ENCODE peak calls at places on chromosome 15, in seven cellular contexts. R is CD4-positive, CD25-positive, alpha-beta regulatory T cell; Q is IMR-90; M is astrocyte; C is body of pancreas; F is iPS DF 6.9; A is aorta. S is an unnamed sample.

GRCh38 chr15:74367296-74367854 is at the start of gene CYP11A1:
- DNase-seq in R (no peak), M (no peak), C (no peak), Q (no peak), A (no peak), F (no peak), S (no peak)

GRCh38 chr15:31457161-31457560 is 130.5 kb downstream of the KLF13 start:
- DNase-seq in A (peak; percentile 12), C (no peak), Q (no peak), R (no peak), F (no peak), M (no peak), S (no peak)

GRCh38 chr15:83285284-83285978 is 967 bp upstream of the BNC1 start:
- DNase-seq in A (no peak), R (no peak), C (no peak), Q (no peak), M (no peak), F (no peak), S (no peak)

GRCh38 chr15:69271217-69271616 is 27.5 kb upstream of the PAQR5 start:
- DNase-seq in C (no peak), F (no peak), Q (no peak), R (no peak), M (no peak), A (no peak), S (no peak)

GRCh38 chr15:86382341-86382740 is 302.7 kb downstream of the AGBL1 start:
- DNase-seq in M (no peak), F (no peak), Q (no peak), A (no peak), C (no peak), R (no peak), S (no peak)

GRCh38 chr15:78680416-78681068 is 39.5 kb upstream of the CHRNB4 start:
- DNase-seq in R (no peak), Q (no peak), M (no peak), F (no peak), A (no peak), C (no peak), S (no peak)

GRCh38 chr15:44810237-44810636 is 73.9 kb downstream of the TRIM69 start:
- DNase-seq in C (no peak), M (no peak), A (no peak), Q (no peak), R (no peak), F (no peak), S (no peak)

GRCh38 chr15:72200395-72201237 is 3.0 kb upstream of the GRAMD2A start:
- DNase-seq in R (no peak), C (no peak), A (no peak), Q (no peak), M (no peak), F (no peak), S (no peak)

GRCh38 chr15:73109751-73110150 is 57.5 kb downstream of the NEO1 start:
- DNase-seq in M (no peak), F (no peak), A (no peak), Q (no peak), C (no peak), R (no peak), S (no peak)

GRCh38 chr15:70486451-70487379 is 276.6 kb downstream of the UACA start:
- DNase-seq in A (peak; percentile 79), C (peak; percentile 76), M (peak; percentile 96), F (no peak), R (no peak), Q (peak; percentile 89), S (no peak)

GRCh38 chr15:76185716-76186115 is 125.6 kb downstream of the ETFA start:
- DNase-seq in F (peak; percentile 61), M (peak; percentile 49), R (no peak), A (no peak), C (no peak), Q (peak; percentile 75), S (no peak)

GRCh38 chr15:74274485-74275038 is 38.4 kb downstream of the CCDC33 start:
- DNase-seq in F (no peak), A (no peak), C (no peak), M (no peak), R (no peak), Q (no peak), S (no peak)

GRCh38 chr15:90101969-90102890 is at the start of gene IDH2:
- DNase-seq in A (peak; percentile 89), Q (peak; percentile 79), M (peak; percentile 67), F (no peak), C (peak; percentile 85), R (peak; percentile 65), S (peak; percentile 70)

GRCh38 chr15:27179789-27180188 is 208.8 kb downstream of the GABRG3 start:
- DNase-seq in Q (no peak), R (no peak), F (no peak), M (no peak), A (no peak), C (no peak), S (no peak)

GRCh38 chr15:31453558-31454318 is 127.1 kb downstream of the KLF13 start:
- DNase-seq in A (no peak), M (no peak), Q (no peak), C (no peak), R (no peak), F (no peak), S (no peak)

GRCh38 chr15:47066386-47066785 is 650.9 kb upstream of the SEMA6D start:
- DNase-seq in A (no peak), C (no peak), M (no peak), F (no peak), Q (no peak), R (no peak), S (no peak)

GRCh38 chr15:78604420-78604819 is 16.4 kb downstream of the CHRNA3 start:
- DNase-seq in A (no peak), R (no peak), C (no peak), Q (no peak), F (no peak), M (no peak), S (no peak)

GRCh38 chr15:65184944-65185717 is at the start of gene CLPX:
- DNase-seq in A (peak; percentile 96), C (peak; percentile 98), Q (peak; percentile 89), R (peak; percentile 87), M (peak; percentile 76), F (peak; percentile 77), S (peak; percentile 96)

GRCh38 chr15:72785452-72786243 is 2.1 kb upstream of the ADPGK start:
- DNase-seq in A (no peak), C (peak; percentile 7), R (no peak), Q (peak; percentile 74), F (no peak), M (peak; percentile 66), S (no peak)

GRCh38 chr15:46461416-46461815 is 826.6 kb downstream of the SQOR start:
- DNase-seq in C (no peak), R (no peak), M (no peak), Q (no peak), F (no peak), A (no peak), S (no peak)

GRCh38 chr15:77414781-77415442 is 5.0 kb downstream of the PEAK1 start:
- DNase-seq in F (no peak), M (no peak), Q (no peak), A (no peak), R (no peak), C (no peak), S (no peak)

GRCh38 chr15:40430271-40430805 is 10.4 kb upstream of the BAHD1 start:
- DNase-seq in M (peak; percentile 18), Q (peak; percentile 11), A (no peak), R (no peak), C (no peak), F (no peak), S (no peak)

GRCh38 chr15:81386947-81387346 is 12.9 kb upstream of the TMC3 start:
- DNase-seq in M (no peak), F (no peak), R (no peak), A (no peak), Q (peak; percentile 64), C (no peak), S (no peak)

GRCh38 chr15:70182858-70183695 is 85.4 kb upstream of the TLE3 start:
- DNase-seq in C (no peak), A (no peak), M (no peak), R (no peak), F (no peak), Q (no peak), S (no peak)

GRCh38 chr15:48177383-48177874 is 666 bp downstream of the MYEF2 start:
- DNase-seq in R (peak; percentile 2), Q (peak; percentile 62), C (peak; percentile 18), A (no peak), F (no peak), M (peak; percentile 64), S (no peak)

GRCh38 chr15:83926116-83926515 is 272.2 kb downstream of the ADAMTSL3 start:
- DNase-seq in F (no peak), A (no peak), M (no peak), C (no peak), R (no peak), Q (peak; percentile 7), S (no peak)

GRCh38 chr15:75648156-75649000 is 666 bp downstream of the SNX33 start:
- DNase-seq in A (peak; percentile 62), C (peak; percentile 56), F (no peak), M (peak; percentile 16), R (no peak), Q (no peak), S (no peak)

DNA sequence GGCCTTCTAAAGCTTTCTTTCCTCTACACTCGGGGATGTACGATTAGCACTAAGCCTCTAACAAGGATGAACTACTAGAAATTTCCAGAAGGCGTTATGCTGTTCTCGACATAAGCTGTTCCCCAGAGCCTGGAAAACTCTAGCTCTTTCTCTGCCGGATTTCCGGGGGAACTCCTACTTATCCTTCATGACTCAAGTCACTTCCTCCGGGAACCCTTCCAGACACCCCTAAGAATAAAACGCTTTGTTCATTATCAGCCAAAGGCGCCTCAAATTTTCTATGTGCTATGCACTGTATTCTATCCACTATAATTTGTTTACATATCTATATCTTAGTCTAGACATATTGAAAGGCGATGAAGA is 455 bp upstream of the SNAP23 start:
- DNase-seq in Q (peak; percentile 77), C (peak; percentile 70), M (peak; percentile 65), A (peak; percentile 64), R (peak; percentile 18), F (no peak), S (peak; percentile 29)
- H3K4me1 ChIP-seq in Q (peaks cover 8% of the 10 kb centered on the region), C (peaks cover 34% of the 10 kb centered on the region), M (peaks cover 16% of the 10 kb centered on the region), A (no peaks in the 10 kb centered on the region), R (peaks cover 45% of the 10 kb centered on the region), F (no peaks in the 10 kb centered on the region), S (peaks cover 14% of the 10 kb centered on the region)

GRCh38 chr15:101152914-101153313 is 98.9 kb downstream of the CHSY1 start:
- DNase-seq in M (no peak), F (peak; percentile 45), R (no peak), C (no peak), A (peak; percentile 45), Q (no peak), S (no peak)
- H3K4me3 ChIP-seq in M (no peak overlapping the region), F (no peak overlapping the region), R (no peak overlapping the region), C (no peak overlapping the region), A (no peak overlapping the region), Q (no peak overlapping the region), S (no peak overlapping the region)

DNA sequence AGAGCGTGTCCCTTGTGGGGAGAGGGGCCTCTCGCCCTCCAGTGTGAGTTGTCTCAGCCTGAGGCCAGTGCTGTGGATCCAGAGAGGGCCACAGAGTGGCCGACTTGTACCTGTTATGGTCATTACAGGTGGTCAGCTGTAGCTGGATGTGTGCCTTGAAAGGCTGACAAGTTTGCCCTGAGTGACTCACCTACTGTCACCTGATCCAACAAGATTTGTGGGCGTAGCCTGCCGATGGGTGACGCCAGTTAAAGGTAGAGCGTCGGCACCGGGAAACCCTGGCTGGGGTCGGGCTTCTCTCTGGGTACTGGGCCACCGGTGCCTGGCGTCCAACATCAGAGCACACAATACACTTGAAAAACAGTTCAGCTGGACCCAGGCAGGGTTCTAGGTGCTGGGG is 2.8 kb upstream of the ISG20 start:
- DNase-seq in F (no peak), Q (no peak), C (peak; percentile 93), A (no peak), M (no peak), R (peak; percentile 80), S (peak; percentile 86)
- H3K27ac ChIP-seq in F (no peak overlapping the region), Q (no peak overlapping the region), C (peak overlapping the region; percentile 83), A (no peak overlapping the region), M (peak overlapping the region; percentile 39), R (peak overlapping the region; percentile 100), S (peak overlapping the region; percentile 99)

GRCh38 chr15:85333132-85333831 is 47.1 kb upstream of the AKAP13 start:
- DNase-seq in M (peak; percentile 98), R (no peak), Q (peak; percentile 96), C (no peak), A (no peak), F (no peak), S (no peak)
- H3K4me1 ChIP-seq in M (peaks cover 49% of the 10 kb centered on the region), R (peaks cover 35% of the 10 kb centered on the region), Q (peaks cover 13% of the 10 kb centered on the region), C (peaks cover 28% of the 10 kb centered on the region), A (no peaks in the 10 kb centered on the region), F (no peaks in the 10 kb centered on the region), S (peaks cover 24% of the 10 kb centered on the region)